ENCODE peak calls at places on chromosomes 1 and 21, in five cellular contexts. V is cardiac fibroblast, L is amniotic stem cell, W is M059J, G is transverse colon. P is an unnamed sample.

GRCh38 chr1:211127166-211127565 is 6.8 kb downstream of the KCNH1 start:
- DNase-seq in V (no peak), L (no peak), W (no peak), G (no peak), P (no peak)

GRCh38 chr1:117087686-117088085 is 27.6 kb downstream of the TTF2 start:
- DNase-seq in V (no peak), L (no peak), W (no peak), G (no peak), P (no peak)

GRCh38 chr1:41639332-41639936 is 155.0 kb upstream of the EDN2 start:
- DNase-seq in V (peak; percentile 78), L (no peak), W (peak; percentile 88), G (no peak), P (no peak)

GRCh38 chr1:157099633-157100009 is at the start of gene ETV3L:
- DNase-seq in V (no peak), L (no peak), W (no peak), G (no peak), P (peak; percentile 76)

GRCh38 chr1:48329905-48330304 is 107.4 kb downstream of the SLC5A9 start:
- DNase-seq in V (no peak), L (no peak), W (no peak), G (no peak), P (no peak)

GRCh38 chr21:44867999-44868700 is 5.3 kb downstream of the PTTG1IP start:
- DNase-seq in V (peak; percentile 8), L (no peak), W (no peak), G (no peak), P (no peak)

GRCh38 chr1:113615425-113615824 is 143.9 kb downstream of the PHTF1 start:
- DNase-seq in V (peak; percentile 66), L (no peak), W (peak; percentile 81), G (no peak), P (no peak)

GRCh38 chr1:27153927-27154358 is 982 bp downstream of the SLC9A1 start:
- DNase-seq in V (no peak), L (no peak), W (no peak), G (no peak), P (no peak)

GRCh38 chr1:71565267-71565666 is 484.4 kb upstream of the ZRANB2 start:
- DNase-seq in V (peak; percentile 41), L (no peak), W (no peak), G (no peak), P (no peak)

GRCh38 chr1:31376374-31377134 is 3.7 kb upstream of the FABP3 start:
- DNase-seq in V (peak; percentile 99), L (peak; percentile 66), W (peak; percentile 88), G (no peak), P (peak; percentile 22)

GRCh38 chr1:27488523-27489138 is 1.3 kb downstream of the WASF2 start:
- DNase-seq in V (peak; percentile 40), L (no peak), W (peak; percentile 51), G (no peak), P (no peak)

GRCh38 chr1:197838836-197839235 is 63.6 kb upstream of the DENND1B start:
- DNase-seq in V (peak; percentile 94), L (peak; percentile 36), W (peak; percentile 90), G (no peak), P (no peak)

GRCh38 chr21:27339902-27340301 is 373.0 kb upstream of the ADAMTS5 start:
- DNase-seq in V (no peak), L (no peak), W (no peak), G (no peak), P (no peak)

GRCh38 chr1:240282061-240282830 is 190.6 kb downstream of the FMN2 start:
- DNase-seq in V (peak; percentile 22), L (no peak), W (no peak), G (peak; percentile 11), P (no peak)

GRCh38 chr21:18382141-18382540 is 21.4 kb downstream of the TMPRSS15 start:
- DNase-seq in V (no peak), L (no peak), W (no peak), G (no peak), P (no peak)

GRCh38 chr1:55143686-55144085 is 71.5 kb downstream of the USP24 start:
- DNase-seq in V (no peak), L (no peak), W (peak; percentile 35), G (no peak), P (no peak)

GRCh38 chr1:43227138-43227836 is 42.5 kb upstream of the TMEM125 start:
- DNase-seq in V (peak; percentile 76), L (peak; percentile 43), W (peak; percentile 68), G (peak; percentile 89), P (peak; percentile 61)

GRCh38 chr1:55611123-55611522 is 396.0 kb upstream of the USP24 start:
- DNase-seq in V (peak; percentile 62), L (no peak), W (no peak), G (no peak), P (no peak)

GRCh38 chr1:10065344-10065685 is 32.6 kb downstream of the UBE4B start:
- DNase-seq in V (peak; percentile 33), L (no peak), W (no peak), G (no peak), P (peak; percentile 49)

GRCh38 chr1:13664451-13664850 is 35.5 kb upstream of the PRDM2 start:
- DNase-seq in V (no peak), L (no peak), W (no peak), G (no peak), P (no peak)

P was measured in CD14-positive monocyte.